ENCODE peak calls at places on chromosomes 2 and 18, in seven cellular contexts. N, A, S, T, Y, L and D are unnamed samples.

GRCh38 chr2:68901199-68901515 is 30.0 kb upstream of the BMP10 start:
- DNase-seq in N (no peak), A (no peak), S (no peak), T (no peak), Y (peak; percentile 58), L (no peak), D (no peak)

GRCh38 chr18:59311631-59312030 is 6.8 kb downstream of the CPLX4 start:
- DNase-seq in N (no peak), A (no peak), S (no peak), T (peak; percentile 65), Y (no peak), L (no peak), D (no peak)

GRCh38 chr2:32246911-32247310 is 17.8 kb downstream of the NLRC4 start:
- DNase-seq in N (no peak), A (no peak), S (no peak), T (no peak), Y (no peak), L (peak; percentile 38), D (no peak)

GRCh38 chr2:38547791-38548190 is 54.9 kb downstream of the HNRNPLL start:
- DNase-seq in N (no peak), A (no peak), S (no peak), T (no peak), Y (no peak), L (no peak), D (no peak)

GRCh38 chr2:18187214-18187613 is 308.7 kb downstream of the KCNS3 start:
- DNase-seq in N (no peak), A (no peak), S (no peak), T (peak; percentile 24), Y (peak; percentile 10), L (no peak), D (no peak)

GRCh38 chr2:96861074-96861473 is 3.3 kb upstream of the ANKRD39 start:
- DNase-seq in N (no peak), A (no peak), S (peak; percentile 29), T (no peak), Y (no peak), L (no peak), D (peak; percentile 47)

GRCh38 chr2:63862802-63863201 is 21.1 kb downstream of the UGP2 start:
- DNase-seq in N (no peak), A (no peak), S (no peak), T (peak; percentile 37), Y (no peak), L (no peak), D (no peak)

GRCh38 chr2:238914648-238915015 is 66.7 kb downstream of the TWIST2 start:
- DNase-seq in N (no peak), A (no peak), S (no peak), T (peak; percentile 91), Y (peak; percentile 50), L (peak; percentile 20), D (no peak)

GRCh38 chr2:7011376-7012083 is 94.3 kb downstream of the RNF144A start:
- DNase-seq in N (no peak), A (no peak), S (no peak), T (peak; percentile 96), Y (peak; percentile 93), L (no peak), D (no peak)

GRCh38 chr2:67165141-67165990 is 231.8 kb upstream of the ETAA1 start:
- DNase-seq in N (no peak), A (no peak), S (no peak), T (no peak), Y (no peak), L (no peak), D (no peak)

GRCh38 chr2:3959372-3959771 is 256.0 kb downstream of the DCDC2C start:
- DNase-seq in N (no peak), A (no peak), S (no peak), T (peak; percentile 57), Y (peak; percentile 33), L (no peak), D (no peak)

GRCh38 chr2:207782238-207783030 is 12.7 kb upstream of the FZD5 start:
- DNase-seq in N (no peak), A (no peak), S (no peak), T (no peak), Y (no peak), L (no peak), D (no peak)

GRCh38 chr2:142750858-142751257 is 126.6 kb upstream of the KYNU start:
- DNase-seq in N (no peak), A (no peak), S (no peak), T (no peak), Y (no peak), L (no peak), D (no peak)

GRCh38 chr18:13222371-13223281 is 4.1 kb downstream of the LDLRAD4 start:
- DNase-seq in N (no peak), A (no peak), S (peak; percentile 82), T (peak; percentile 28), Y (no peak), L (peak; percentile 65), D (peak; percentile 88)

GRCh38 chr2:128362889-128363228 is 44.2 kb upstream of the HS6ST1 start:
- DNase-seq in N (peak; percentile 36), A (no peak), S (peak; percentile 35), T (peak; percentile 80), Y (peak; percentile 91), L (no peak), D (peak; percentile 81)

GRCh38 chr2:179049203-179049545 is 763 bp downstream of the CCDC141 start:
- DNase-seq in N (no peak), A (no peak), S (no peak), T (no peak), Y (no peak), L (no peak), D (no peak)

GRCh38 chr2:108330971-108331370 is 42.3 kb downstream of the SULT1C2 start:
- DNase-seq in N (no peak), A (no peak), S (no peak), T (no peak), Y (peak; percentile 70), L (no peak), D (no peak)

GRCh38 chr2:226985227-226985946 is 149.5 kb downstream of the RHBDD1 start:
- DNase-seq in N (peak; percentile 55), A (peak; percentile 19), S (no peak), T (peak; percentile 89), Y (peak; percentile 89), L (no peak), D (no peak)

GRCh38 chr2:74834806-74835755 is 1.2 kb downstream of the HK2 start:
- DNase-seq in N (peak; percentile 42), A (peak; percentile 49), S (peak; percentile 67), T (peak; percentile 67), Y (peak; percentile 69), L (peak; percentile 68), D (peak; percentile 74)

GRCh38 chr18:48829443-48830149 is 121.2 kb downstream of the SMAD7 start:
- DNase-seq in N (peak; percentile 13), A (no peak), S (peak; percentile 33), T (no peak), Y (no peak), L (peak; percentile 29), D (peak; percentile 80)

GRCh38 chr18:48828201-48828580 is 122.6 kb downstream of the SMAD7 start:
- DNase-seq in N (peak; percentile 3), A (no peak), S (no peak), T (no peak), Y (no peak), L (no peak), D (no peak)

GRCh38 chr18:48826806-48827205 is 124.0 kb downstream of the SMAD7 start:
- DNase-seq in N (peak; percentile 4), A (no peak), S (peak; percentile 13), T (no peak), Y (no peak), L (peak; percentile 24), D (peak; percentile 67)

GRCh38 chr18:48827321-48828200 is 123.2 kb downstream of the SMAD7 start:
- DNase-seq in N (peak; percentile 21), A (no peak), S (peak; percentile 39), T (peak; percentile 80), Y (peak; percentile 70), L (peak; percentile 33), D (peak; percentile 54)

DNA sequence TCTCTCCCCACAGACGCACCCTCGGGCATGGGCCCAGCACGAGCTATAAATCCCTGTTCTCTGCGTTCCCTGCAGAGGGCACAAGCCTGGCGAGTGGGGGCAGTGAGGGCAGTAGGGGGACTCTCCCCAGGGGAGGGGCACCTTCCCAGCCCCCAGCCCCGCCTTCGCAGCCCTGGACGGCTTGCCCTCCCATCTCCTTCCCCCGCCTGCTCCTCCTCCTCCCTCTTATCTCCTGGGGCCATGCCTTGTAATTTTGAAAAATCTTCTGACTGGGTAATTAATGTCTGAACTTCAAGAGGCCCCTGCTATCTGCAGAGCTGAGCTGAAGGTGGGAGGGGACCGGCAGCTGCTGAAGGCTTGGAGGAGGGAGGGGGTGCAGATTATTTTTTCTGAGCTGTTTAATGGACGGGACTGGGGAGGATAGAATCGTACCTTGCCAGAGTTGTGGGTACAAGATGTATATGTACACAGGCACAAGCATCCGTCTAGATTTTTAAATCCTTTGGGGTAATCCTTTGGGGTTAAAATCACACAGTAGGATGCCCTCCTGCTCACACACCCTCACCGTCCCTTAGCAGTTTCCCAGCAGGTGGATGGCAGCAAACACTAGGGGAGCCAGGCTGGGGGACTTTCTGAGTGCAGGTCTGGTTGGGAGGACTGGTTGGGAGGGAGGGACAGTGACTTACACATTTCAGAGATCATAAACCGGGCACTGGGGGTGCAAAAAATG is 121.9 kb downstream of the SMAD7 start:
- DNase-seq in N (peak; percentile 19), A (no peak), S (peak; percentile 50), T (no peak), Y (no peak), L (peak; percentile 30), D (peak; percentile 74)
- H3K27ac ChIP-seq in N (peak overlapping the region; percentile 45), A (no peak overlapping the region), S (no peak overlapping the region), T (peak overlapping the region; percentile 90), Y (peak overlapping the region; percentile 96), L (peak overlapping the region; percentile 64), D (peak overlapping the region; percentile 47)

DNA sequence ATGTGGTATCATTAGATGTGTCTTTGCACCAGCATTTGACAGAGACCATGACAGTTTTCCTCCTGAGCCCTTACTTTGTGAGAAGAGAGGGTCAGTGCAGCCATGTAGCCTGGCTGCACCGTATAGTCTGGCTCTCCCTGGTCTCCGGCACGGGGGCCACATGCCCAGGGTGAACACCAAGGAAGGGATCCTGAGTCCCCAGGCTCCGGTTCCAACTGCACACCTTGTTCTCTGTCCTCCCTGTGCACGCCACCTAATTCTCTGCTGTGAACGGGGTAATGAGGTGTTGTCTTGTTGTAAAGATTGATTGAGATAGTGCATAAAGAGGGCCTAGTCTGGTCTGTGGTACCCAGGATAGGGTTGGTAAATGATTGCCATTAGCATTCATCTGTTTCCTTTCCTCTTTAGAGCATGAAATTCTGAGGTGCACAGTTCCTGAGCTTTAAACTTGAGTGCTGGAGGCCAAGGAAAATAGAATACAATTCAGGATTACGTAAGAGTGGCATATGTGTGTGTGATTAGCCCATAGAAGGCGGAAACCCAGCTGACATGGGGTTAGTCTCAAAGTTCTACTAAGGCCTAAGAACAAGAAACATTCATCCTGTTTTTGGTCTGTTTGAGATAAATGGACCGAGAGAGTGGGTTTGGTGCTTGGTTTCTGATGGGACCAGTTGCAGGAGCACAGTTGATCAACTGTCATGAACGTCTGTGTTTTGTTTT is 55.5 kb downstream of the NCK2 start:
- DNase-seq in N (no peak), A (no peak), S (no peak), T (peak; percentile 40), Y (peak; percentile 84), L (no peak), D (no peak)
- H3K4me1 ChIP-seq in N (peaks cover 17% of the 10 kb centered on the region), A (peaks cover 100% of the 10 kb centered on the region), S (peaks cover 72% of the 10 kb centered on the region), T (peaks cover 45% of the 10 kb centered on the region), Y (peaks cover 16% of the 10 kb centered on the region), L (peaks cover 30% of the 10 kb centered on the region), D (peaks cover 3% of the 10 kb centered on the region)

GRCh38 chr2:176076063-176076462 is 7.7 kb downstream of the EVX2 start:
- DNase-seq in N (no peak), A (no peak), S (no peak), T (no peak), Y (no peak), L (no peak), D (no peak)
- H3K27me3 ChIP-seq in N (peaks cover 13% of the 10 kb centered on the region), A (peaks cover 81% of the 10 kb centered on the region), S (peaks cover 14% of the 10 kb centered on the region), T (peaks cover 89% of the 10 kb centered on the region), Y (peaks cover 100% of the 10 kb centered on the region), L (peaks cover 100% of the 10 kb centered on the region), D (no peaks in the 10 kb centered on the region)

GRCh38 chr2:16649353-16650286 is 16.0 kb downstream of the CYRIA start:
- DNase-seq in N (no peak), A (no peak), S (no peak), T (no peak), Y (no peak), L (no peak), D (no peak)
- H3K27ac ChIP-seq in N (no peak overlapping the region), A (no peak overlapping the region), S (peak overlapping the region; percentile 96), T (no peak overlapping the region), Y (no peak overlapping the region), L (peak overlapping the region; percentile 84), D (no peak overlapping the region)